ENCODE peak calls at places on chromosomes 11 and 22, in seven cellular contexts. L, O, Q, V, I, F and Y are unnamed samples. For H3K4me1, the result is how much of the 10 kb centered on the place peaks cover.

GRCh38 chr11:68037481-68038225 is 1.2 kb upstream of the TCIRG1 start:
- DNase-seq in F (no peak), V (no peak), L (peak), O (no peak), Q (peak), I (no peak), Y (no peak)

GRCh38 chr22:25663654-25664053 is 78.3 kb upstream of the MYO18B start:
- DNase-seq in Q (peak), L (no peak), F (no peak), V (no peak), I (no peak), O (no peak), Y (no peak)

GRCh38 chr11:8698917-8699441 is 16.4 kb downstream of the RPL27A start:
- DNase-seq in F (no peak), Q (no peak), I (no peak), O (peak), L (no peak), V (no peak), Y (no peak)

GRCh38 chr11:255816-256215 is 19.0 kb downstream of the PSMD13 start:
- DNase-seq in I (no peak), Q (no peak), L (no peak), V (no peak), F (no peak), O (no peak), Y (no peak)

GRCh38 chr22:50677493-50678217 is 5.0 kb downstream of the SHANK3 start:
- DNase-seq in O (no peak), F (no peak), Q (no peak), I (no peak), L (no peak), V (no peak), Y (no peak)

GRCh38 chr22:44932493-44932892 is 77.3 kb downstream of the PHF21B start:
- DNase-seq in F (no peak), V (no peak), L (no peak), I (no peak), Q (no peak), O (no peak), Y (no peak)

GRCh38 chr11:65487467-65488272 is 11.2 kb upstream of the MALAT1 start:
- DNase-seq in O (peak), I (peak), L (peak), F (peak), V (peak), Q (peak), Y (peak)

GRCh38 chr22:23801886-23802377 is 15.2 kb downstream of the SMARCB1 start:
- DNase-seq in O (no peak), V (no peak), L (no peak), I (no peak), Q (no peak), F (no peak), Y (no peak)

GRCh38 chr11:43943931-43944751 is 1.7 kb downstream of the C11orf96 start:
- DNase-seq in I (no peak), L (no peak), F (peak), V (peak), O (peak), Q (peak), Y (no peak)

GRCh38 chr11:47797633-47798032 is 30.5 kb upstream of the FNBP4 start:
- DNase-seq in O (peak), I (no peak), F (no peak), V (peak), Q (no peak), L (no peak), Y (no peak)

GRCh38 chr11:12131943-12132789 is 21.8 kb downstream of the MICAL2 start:
- DNase-seq in L (no peak), F (no peak), Q (no peak), V (no peak), I (no peak), O (no peak), Y (no peak)

GRCh38 chr22:20238567-20239062 is 29.5 kb downstream of the RTN4R start:
- DNase-seq in O (no peak), Q (no peak), L (peak), V (no peak), F (peak), I (peak), Y (peak)

GRCh38 chr11:65542738-65543390 is 15.3 kb downstream of the LTBP3 start:
- DNase-seq in L (no peak), I (no peak), V (no peak), F (no peak), Q (no peak), O (no peak), Y (no peak)

GRCh38 chr11:6735306-6735705 is 36.5 kb downstream of the OR2AG2 start:
- DNase-seq in L (no peak), O (no peak), I (no peak), F (no peak), Q (no peak), V (no peak), Y (no peak)

GRCh38 chr11:77120571-77120970 is 7.5 kb upstream of the MYO7A start:
- DNase-seq in O (no peak), F (no peak), V (no peak), I (no peak), Q (no peak), L (no peak), Y (no peak)

GRCh38 chr11:75083217-75083605 is 13.5 kb downstream of the OR2AT4 start:
- DNase-seq in F (no peak), I (no peak), O (no peak), V (no peak), L (no peak), Q (no peak), Y (no peak)
- H3K4me1 ChIP-seq in F (under half), I (under half), O (under half), V (under half), L (under half), Q (under half), Y (under half)

GRCh38 chr11:33893711-33894401 is 2.0 kb upstream of the LMO2 start:
- DNase-seq in O (no peak), L (no peak), V (no peak), I (no peak), F (no peak), Q (peak), Y (no peak)

GRCh38 chr11:33894402-33894754 is 2.5 kb upstream of the LMO2 start:
- DNase-seq in F (no peak), Q (no peak), L (no peak), V (no peak), I (no peak), O (no peak), Y (no peak)

GRCh38 chr11:33891714-33892327 is at the start of gene LMO2:
- DNase-seq in O (no peak), F (no peak), L (no peak), Q (no peak), I (no peak), V (no peak), Y (no peak)

GRCh38 chr11:33895752-33896137 is 3.9 kb upstream of the LMO2 start:
- DNase-seq in L (no peak), F (no peak), V (no peak), I (no peak), O (no peak), Q (no peak), Y (no peak)

GRCh38 chr11:33892906-33893594 is 1.2 kb upstream of the LMO2 start:
- DNase-seq in F (no peak), O (no peak), Q (no peak), L (no peak), V (no peak), I (no peak), Y (no peak)
- H3K4me3 ChIP-seq in F (no peak), O (no peak), Q (no peak), L (no peak), V (no peak), I (no peak), Y (no peak)

GRCh38 chr22:30422481-30423295 is 2.9 kb upstream of the MTFP1 start:
- DNase-seq in V (peak), F (peak), I (peak), Q (peak), O (peak), L (peak), Y (peak)

GRCh38 chr22:30425327-30425615 is 297 bp upstream of the MTFP1 start:
- DNase-seq in Q (no peak), V (no peak), F (no peak), O (no peak), I (no peak), L (no peak), Y (no peak)

GRCh38 chr22:30424471-30425326 is 869 bp upstream of the MTFP1 start:
- DNase-seq in Q (no peak), L (no peak), O (no peak), F (no peak), I (peak), V (peak), Y (no peak)

GRCh38 chr22:30423296-30423958 is 2.1 kb upstream of the MTFP1 start:
- DNase-seq in Q (no peak), F (no peak), O (no peak), I (no peak), L (peak), V (no peak), Y (peak)

DNA sequence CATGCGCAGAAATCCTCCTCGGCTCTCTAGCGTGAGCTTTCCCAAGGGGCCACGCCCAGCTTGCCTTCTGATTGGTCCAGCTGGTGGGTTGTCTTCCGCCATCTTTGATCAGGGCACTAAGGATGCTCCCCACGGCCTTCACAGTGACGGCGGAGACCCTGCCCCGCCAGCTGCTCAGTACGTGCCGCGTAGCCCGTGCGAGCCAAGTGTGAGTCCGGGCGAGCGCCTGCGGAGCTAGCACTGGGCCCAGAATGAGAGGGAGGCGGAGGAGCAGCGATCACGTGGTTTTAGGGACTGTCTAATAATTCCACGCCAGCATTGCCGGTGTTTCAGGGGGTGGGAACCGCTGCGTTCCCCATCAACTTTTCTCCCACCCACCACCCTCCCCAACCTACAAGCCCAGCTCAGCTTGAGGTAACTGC is 1.6 kb upstream of the MTFP1 start:
- DNase-seq in V (peak), L (peak), I (peak), Q (peak), O (peak), F (peak), Y (peak)
- H3K4me1 ChIP-seq in V (under half), L (under half), I (under half), Q (under half), O (half or more), F (under half), Y (under half)

GRCh38 chr22:38982008-38982927 is at the start of gene APOBEC3B:
- DNase-seq in L (peak), V (peak), Q (peak), F (peak), I (peak), O (peak), Y (peak)
- H3K4me3 ChIP-seq in L (peak), V (peak), Q (no peak), F (peak), I (no peak), O (peak), Y (peak)